ENCODE peak calls at places on chromosome 14, in ten cellular contexts. R is fibroblast of mammary gland; N is stimulated activated naive B cell treated with anti-CD40 and anti-IgM and Interleukin-4, amounts not matched to agents 10 μg/mL and 1 μg/mL and 100 μg/mL, for 72 hours; B is NCI-H510A; O is epithelial cell of esophagus; K is HFF-Myc; X is AG09319; G is SIG-M5; Z is CD4-positive, alpha-beta memory T cell; A is spleen. U is an unnamed sample.

GRCh38 chr14:25120261-25120660 is 70.3 kb upstream of the STXBP6 start:
- DNase-seq in N (no peak), B (no peak), R (peak; percentile 30), Z (no peak), O (no peak), K (no peak), A (no peak), X (no peak), G (no peak), U (no peak)

GRCh38 chr14:35229084-35229483 is 63.1 kb upstream of the PSMA6 start:
- DNase-seq in Z (no peak), B (no peak), A (no peak), G (no peak), K (no peak), R (no peak), X (no peak), N (no peak), O (no peak), U (no peak)

GRCh38 chr14:90093942-90094595 is 32.3 kb downstream of the KCNK13 start:
- DNase-seq in B (peak; percentile 16), N (no peak), Z (no peak), R (peak; percentile 35), O (peak; percentile 72), X (no peak), G (no peak), A (no peak), K (no peak), U (peak; percentile 46)

GRCh38 chr14:105857816-105858675 is 331.7 kb downstream of the TMEM121 start:
- DNase-seq in Z (peak; percentile 69), B (no peak), A (peak; percentile 87), X (no peak), N (no peak), O (no peak), R (no peak), G (no peak), K (no peak), U (no peak)

GRCh38 chr14:100618763-100619320 is 31.6 kb upstream of the BEGAIN start:
- DNase-seq in O (no peak), N (no peak), K (no peak), G (no peak), Z (no peak), B (no peak), X (no peak), R (no peak), A (no peak), U (no peak)

GRCh38 chr14:86955955-86956354 is 1037.0 kb downstream of the GALC start:
- DNase-seq in A (no peak), G (no peak), K (no peak), X (no peak), Z (no peak), N (no peak), B (no peak), R (no peak), O (no peak), U (no peak)

GRCh38 chr14:87705439-87705896 is 287.5 kb downstream of the GALC start:
- DNase-seq in R (peak; percentile 64), A (no peak), B (no peak), O (no peak), N (no peak), Z (no peak), G (no peak), X (no peak), K (peak; percentile 56), U (peak; percentile 63)

GRCh38 chr14:22334627-22335026 is 254.4 kb downstream of the DAD1 start:
- DNase-seq in R (no peak), G (no peak), O (no peak), A (no peak), K (no peak), B (no peak), N (no peak), Z (no peak), X (no peak), U (no peak)

GRCh38 chr14:95948608-95949007 is 72.0 kb downstream of the TUNAR start:
- DNase-seq in R (no peak), A (no peak), O (no peak), X (no peak), G (no peak), B (no peak), K (no peak), Z (no peak), N (no peak), U (no peak)